ENCODE peak calls at places on chromosome 7, in eight cellular contexts. K is right lobe of liver, P is left ventricle myocardium inferior, W is GM23338, R is stomach, Q is colonic mucosa, D is OCI-LY7, X is neural progenitor cell. F is an unnamed sample. For H3K36me3, the result is how much of the 10 kb centered on the place peaks cover.

GRCh38 chr7:152899004-152899403 is 139.5 kb downstream of the ACTR3B start:
- DNase-seq in Q (no peak), X (no peak), K (no peak), P (no peak), D (no peak), R (no peak), W (no peak), F (no peak)

GRCh38 chr7:139673762-139674161 is 104.0 kb downstream of the HIPK2 start:
- DNase-seq in W (no peak), Q (no peak), X (no peak), R (no peak), D (no peak), K (no peak), P (no peak), F (no peak)

GRCh38 chr7:134724606-134725005 is 54.8 kb upstream of the CALD1 start:
- DNase-seq in X (peak), P (no peak), R (no peak), Q (no peak), K (no peak), D (peak), W (peak), F (no peak)

GRCh38 chr7:31882187-31882586 is 188.0 kb downstream of the PDE1C start:
- DNase-seq in D (no peak), K (no peak), P (peak), W (peak), X (peak), Q (no peak), R (no peak), F (no peak)

GRCh38 chr7:128194533-128195282 is 46.4 kb upstream of the LEP start:
- DNase-seq in R (no peak), P (no peak), K (no peak), D (peak), X (no peak), W (no peak), Q (no peak), F (no peak)

GRCh38 chr7:31971049-31971665 is 99.0 kb downstream of the PDE1C start:
- DNase-seq in W (no peak), Q (no peak), P (no peak), K (no peak), X (no peak), R (no peak), D (no peak), F (no peak)

GRCh38 chr7:43044521-43044920 is 67.9 kb upstream of the HECW1 start:
- DNase-seq in X (no peak), Q (no peak), K (no peak), W (no peak), D (no peak), P (no peak), R (no peak), F (no peak)

GRCh38 chr7:111401516-111401915 is 160.8 kb downstream of the IMMP2L start:
- DNase-seq in D (no peak), Q (no peak), P (no peak), K (no peak), W (no peak), X (no peak), R (no peak), F (no peak)

DNA sequence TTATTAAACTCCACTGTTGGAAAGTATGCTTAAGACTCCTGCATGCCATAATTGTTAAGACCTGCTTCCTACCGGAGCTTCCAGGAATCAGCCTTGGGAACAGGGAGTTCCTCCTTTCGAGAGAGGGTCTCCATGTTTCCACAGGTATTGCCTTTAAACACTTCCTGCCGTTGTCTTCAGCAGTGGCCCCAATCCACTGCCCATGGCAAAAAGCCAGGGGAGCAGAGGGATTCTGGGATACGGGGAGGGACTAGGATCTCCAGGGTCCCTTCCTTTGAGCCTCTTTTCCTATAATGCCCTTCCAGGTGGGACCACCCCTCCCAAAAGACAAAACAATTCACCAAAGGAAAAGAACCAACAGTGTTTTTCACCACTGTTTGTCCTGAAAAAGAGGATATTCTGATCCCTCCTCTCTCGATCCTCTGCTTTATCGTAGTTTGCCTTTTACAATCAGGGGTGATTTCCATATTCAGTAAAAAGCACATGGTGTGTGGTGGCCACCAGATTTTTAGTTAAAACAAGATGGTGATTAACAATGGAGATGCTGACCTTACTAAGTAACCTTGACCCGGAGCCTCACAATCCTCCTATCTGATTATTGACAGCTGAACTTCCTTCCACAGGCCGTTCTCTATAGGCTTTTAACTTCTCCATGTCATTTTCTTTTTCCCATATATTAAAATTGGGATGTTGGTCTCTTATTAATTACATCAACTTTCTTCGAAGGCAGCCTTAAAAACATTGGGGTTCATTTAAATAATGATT is 36.0 kb downstream of the LRRC72 start:
- DNase-seq in P (no peak), K (no peak), W (no peak), Q (no peak), X (no peak), D (no peak), R (no peak), F (no peak)
- TF ChIP-seq CTCF in P (no peak), K (no peak), W (no peak), Q (no peak), X (no peak), D (no peak), R (no peak), F (no peak)

DNA sequence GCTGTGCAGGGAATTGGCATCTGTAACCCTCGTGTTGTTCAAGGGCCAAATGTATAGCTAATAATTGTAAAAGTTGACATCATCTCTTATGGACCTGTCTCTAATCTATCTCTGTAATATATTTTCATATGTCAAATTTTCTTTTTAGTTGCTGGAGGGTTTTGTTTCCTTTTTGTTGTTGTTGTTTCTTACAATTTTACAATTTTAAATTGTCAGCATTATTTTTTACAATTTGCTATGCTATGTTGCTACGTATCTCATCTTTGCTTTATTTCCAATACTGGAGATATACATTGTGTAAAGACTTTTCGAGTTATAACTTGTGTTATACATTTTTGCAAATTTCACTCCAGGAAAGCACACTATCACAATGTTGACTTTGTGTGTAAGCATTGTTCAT is 290.2 kb upstream of the SP4 start:
- DNase-seq in Q (no peak), W (no peak), R (no peak), D (no peak), P (no peak), K (no peak), X (no peak), F (no peak)
- H3K36me3 ChIP-seq in Q (under half), W (under half), R (under half), D (under half), P (under half), K (under half), X (under half), F (under half)

GRCh38 chr7:54559401-54559800 is 17.2 kb downstream of the VSTM2A start:
- DNase-seq in D (no peak), W (no peak), P (no peak), R (no peak), Q (no peak), K (no peak), X (no peak), F (no peak)
- H3K27ac ChIP-seq in D (no peak), W (no peak), P (no peak), R (no peak), Q (no peak), K (no peak), X (no peak), F (no peak)

GRCh38 chr7:22453159-22453558 is 46.8 kb downstream of the STEAP1B start:
- DNase-seq in R (no peak), X (no peak), Q (no peak), D (peak), W (no peak), P (no peak), K (no peak), F (no peak)
- TF ChIP-seq CTCF in R (no peak), X (no peak), Q (no peak), D (peak), W (no peak), P (no peak), K (no peak), F (no peak)

F was measured in pancreas.